ENCODE peak calls at places on chromosomes 16 and 17, in eight cellular contexts. L is neural progenitor cell; T is cardiac fibroblast; E is PC-3; S is AG04450; Q is CD8-positive, alpha-beta T cell; R is tibial nerve; I is left ventricle myocardium inferior. C is an unnamed sample.

GRCh38 chr17:28811594-28812135 is 30.9 kb downstream of the FAM222B start:
- DNase-seq in E (peak), L (peak), S (no peak), T (peak), Q (no peak), R (no peak), I (no peak), C (no peak)

GRCh38 chr17:39246274-39246673 is 20.5 kb upstream of the STAC2 start:
- DNase-seq in T (no peak), L (no peak), E (no peak), R (no peak), Q (no peak), I (no peak), S (no peak), C (no peak)

GRCh38 chr16:28933176-28933575 is 1.4 kb downstream of the CD19 start:
- DNase-seq in I (no peak), E (no peak), S (no peak), L (no peak), R (no peak), Q (no peak), T (no peak), C (no peak)

GRCh38 chr16:14102925-14103720 is 32.0 kb downstream of the MRTFB start:
- DNase-seq in I (no peak), S (no peak), R (no peak), L (no peak), Q (no peak), T (no peak), E (no peak), C (no peak)

GRCh38 chr16:73228649-73229048 is 180.7 kb upstream of the ZFHX3 start:
- DNase-seq in L (no peak), T (peak), S (peak), Q (no peak), I (no peak), R (no peak), E (no peak), C (no peak)

GRCh38 chr16:27920391-27920891 is 143.1 kb downstream of the GSG1L start:
- DNase-seq in S (no peak), I (no peak), T (no peak), E (peak), Q (no peak), L (peak), R (no peak), C (no peak)

GRCh38 chr17:7022791-7023571 is at the start of gene BCL6B:
- DNase-seq in E (no peak), R (no peak), S (no peak), L (peak), Q (no peak), I (no peak), T (no peak), C (no peak)

GRCh38 chr17:59371426-59372099 is 40.1 kb downstream of the YPEL2 start:
- DNase-seq in E (no peak), Q (no peak), L (no peak), S (no peak), I (peak), T (peak), R (peak), C (no peak)

GRCh38 chr17:41540921-41541625 is 13.0 kb upstream of the KRT19 start:
- DNase-seq in S (no peak), E (peak), R (no peak), I (no peak), T (no peak), L (no peak), Q (no peak), C (no peak)

GRCh38 chr17:17565471-17566365 is 25.8 kb downstream of the PEMT start:
- DNase-seq in I (no peak), R (peak), Q (no peak), E (no peak), S (no peak), L (no peak), T (no peak), C (no peak)

GRCh38 chr16:72108353-72109102 is 14.9 kb downstream of the DHX38 start:
- DNase-seq in L (no peak), T (no peak), Q (no peak), I (no peak), E (no peak), R (no peak), S (no peak), C (no peak)

GRCh38 chr16:66167564-66168291 is 198.8 kb upstream of the CDH5 start:
- DNase-seq in T (no peak), R (no peak), I (no peak), L (peak), Q (no peak), E (peak), S (no peak), C (no peak)

GRCh38 chr17:9522074-9522473 is 53.5 kb downstream of the STX8 start:
- DNase-seq in T (peak), R (peak), L (peak), Q (no peak), E (peak), S (peak), I (no peak), C (no peak)

GRCh38 chr17:57494446-57494845 is 238.1 kb downstream of the MSI2 start:
- DNase-seq in S (no peak), R (no peak), Q (no peak), I (no peak), L (no peak), T (no peak), E (no peak), C (no peak)
- H3K4me3 ChIP-seq in S (no peak), R (no peak), Q (no peak), I (no peak), L (no peak), T (no peak), E (no peak), C (no peak)

DNA sequence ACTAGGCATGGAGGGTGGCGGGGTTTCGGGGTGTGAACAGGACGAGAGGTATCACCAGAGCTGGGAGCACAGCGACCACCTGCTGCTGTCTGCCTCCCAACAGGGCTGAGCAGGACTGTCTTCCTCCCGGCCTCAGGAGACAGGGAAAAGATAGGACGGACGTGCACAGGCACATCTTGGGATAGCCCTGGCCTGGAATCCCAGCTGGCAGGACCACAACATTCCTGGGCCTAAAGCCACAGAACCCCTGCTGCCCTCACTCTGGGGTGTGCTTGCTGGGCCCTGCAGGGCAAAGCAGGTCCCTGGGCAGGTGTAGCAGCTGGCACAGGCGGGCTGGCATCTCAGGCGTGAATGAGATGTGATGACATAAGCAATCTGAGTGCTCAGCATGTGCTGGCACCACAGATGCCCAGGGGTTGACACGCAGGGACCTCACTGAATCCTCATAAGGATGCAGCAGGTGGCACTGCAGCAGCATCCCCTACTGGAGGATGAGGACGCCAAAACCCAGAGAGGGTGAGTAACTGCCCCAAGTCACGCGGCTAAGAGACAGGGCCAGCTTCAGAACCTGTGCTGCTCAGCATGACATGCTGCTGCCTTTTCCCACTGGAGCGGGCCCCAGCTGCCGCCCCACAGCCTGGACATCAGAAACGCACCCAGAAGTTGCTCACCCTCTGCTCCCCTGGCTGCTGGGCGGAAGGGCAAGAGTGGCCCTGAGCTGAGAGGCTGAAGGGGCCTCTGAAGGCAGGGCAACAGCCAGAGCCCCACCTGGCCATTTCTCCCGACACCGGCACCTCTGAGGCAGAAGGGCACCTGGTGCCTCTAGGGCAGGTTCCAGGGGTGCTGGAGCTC is 7.1 kb downstream of the CORO7 start:
- DNase-seq in T (no peak), I (no peak), E (peak), Q (no peak), L (no peak), S (no peak), R (no peak), C (no peak)
- TF ChIP-seq CTCF in T (no peak), I (peak), E (peak), Q (no peak), L (peak), S (no peak), R (no peak), C (no peak)

GRCh38 chr16:50195276-50195675 is 42.2 kb downstream of the TENT4B start:
- DNase-seq in R (no peak), L (no peak), I (no peak), S (no peak), T (peak), E (peak), Q (no peak), C (no peak)
- H3K4me3 ChIP-seq in R (no peak), L (no peak), I (no peak), S (peak), T (no peak), E (no peak), Q (no peak), C (no peak)

GRCh38 chr17:66952681-66953638 is 11.5 kb upstream of the CACNG4 start:
- DNase-seq in E (no peak), T (no peak), Q (no peak), I (no peak), S (no peak), L (no peak), R (no peak), C (no peak)
- TF ChIP-seq CTCF in E (no peak), T (no peak), Q (no peak), I (no peak), S (no peak), L (peak), R (no peak), C (no peak)

DNA sequence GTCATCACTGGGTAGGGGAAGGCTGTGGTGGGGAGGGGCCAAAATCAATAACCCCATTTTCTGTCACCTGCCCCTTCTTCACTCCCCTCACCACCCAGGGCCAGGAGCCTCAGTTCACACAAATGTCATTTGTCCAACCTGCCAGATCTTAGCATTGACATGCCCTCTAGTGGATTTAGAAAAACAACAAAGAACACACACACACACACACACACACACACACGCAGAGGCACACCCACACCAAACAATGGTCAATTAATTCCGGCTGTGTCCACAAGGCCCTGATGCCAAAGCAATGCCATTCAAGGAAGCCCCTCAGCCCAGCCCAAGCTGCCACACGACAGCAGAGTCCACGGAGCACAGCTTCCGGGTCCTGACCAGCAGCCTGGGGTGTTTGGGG is 68.4 kb downstream of the NOG start:
- DNase-seq in L (peak), E (no peak), I (no peak), T (no peak), S (no peak), R (no peak), Q (no peak), C (no peak)
- H3K4me3 ChIP-seq in L (no peak), E (no peak), I (no peak), T (no peak), S (no peak), R (no peak), Q (no peak), C (no peak)

DNA sequence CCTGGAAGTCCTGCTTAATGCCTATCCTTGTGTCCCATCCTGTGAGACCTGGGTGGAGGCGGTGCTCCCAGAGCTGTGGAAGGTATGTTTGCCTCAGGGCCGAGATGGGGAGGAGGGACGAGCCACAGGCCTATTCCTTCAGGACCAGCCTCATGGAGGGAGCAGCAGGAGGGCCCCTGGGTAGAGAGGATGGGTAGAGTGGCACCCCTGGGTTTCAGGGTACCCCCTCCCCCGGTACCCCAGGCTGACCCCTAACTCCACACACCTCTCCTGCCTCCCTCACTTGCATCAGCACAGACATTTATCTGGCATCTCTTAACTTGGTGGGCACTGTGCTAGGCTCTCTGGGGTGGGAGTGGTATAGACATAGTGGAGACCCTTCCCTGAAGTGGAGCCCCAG is 7.1 kb downstream of the ASB16 start:
- DNase-seq in R (no peak), E (no peak), I (no peak), S (no peak), T (no peak), Q (no peak), L (no peak), C (no peak)
- TF ChIP-seq CTCF in R (no peak), E (no peak), I (no peak), S (no peak), T (no peak), Q (no peak), L (no peak), C (no peak)

GRCh38 chr17:72240333-72240732 is 119.5 kb downstream of the SOX9 start:
- DNase-seq in I (no peak), E (no peak), L (no peak), S (no peak), R (no peak), Q (no peak), T (no peak), C (no peak)

GRCh38 chr17:72249441-72249840 is 128.6 kb downstream of the SOX9 start:
- DNase-seq in R (no peak), T (no peak), I (no peak), E (no peak), L (no peak), Q (no peak), S (no peak), C (no peak)

GRCh38 chr17:72244494-72244893 is 123.7 kb downstream of the SOX9 start:
- DNase-seq in L (no peak), T (peak), Q (no peak), R (no peak), I (no peak), E (peak), S (no peak), C (no peak)

GRCh38 chr17:72250206-72250605 is 129.4 kb downstream of the SOX9 start:
- DNase-seq in S (no peak), R (no peak), L (no peak), E (no peak), T (no peak), Q (no peak), I (no peak), C (no peak)

GRCh38 chr17:72244942-72245341 is 124.1 kb downstream of the SOX9 start:
- DNase-seq in S (no peak), I (no peak), E (peak), Q (no peak), R (no peak), L (no peak), T (peak), C (no peak)
- H3K4me3 ChIP-seq in S (no peak), I (no peak), E (no peak), Q (no peak), R (no peak), L (no peak), T (no peak), C (no peak)

C was measured in GM12864.